ENCODE peak calls at places on chromosomes 12 and 14, in ten cellular contexts. Q is GM23248, G is OCI-LY7, M is GM23338, U is PC-9, Z is PC-3, O is Karpas-422, E is HCT116, X is hepatocyte, V is MM.1S. Y is an unnamed sample.

GRCh38 chr12:50017047-50017446 is 8.2 kb downstream of the RACGAP1 start:
- DNase-seq in Q (peak; percentile 96), G (no peak), M (no peak), U (no peak), Z (no peak), O (no peak), E (no peak), X (peak; percentile 67), V (no peak), Y (no peak)

GRCh38 chr12:105899589-105899988 is 239.2 kb downstream of the NUAK1 start:
- DNase-seq in Q (no peak), G (no peak), M (no peak), U (no peak), Z (no peak), O (no peak), E (no peak), X (no peak), V (peak; percentile 34), Y (no peak)

GRCh38 chr12:124862768-124863408 is 776 bp downstream of the SCARB1 start:
- DNase-seq in Q (peak; percentile 41), G (peak; percentile 69), M (peak; percentile 43), U (no peak), Z (peak; percentile 47), O (peak; percentile 75), E (no peak), X (peak; percentile 54), V (peak; percentile 25), Y (peak; percentile 70)

GRCh38 chr12:75890660-75891059 is 140.9 kb downstream of the PHLDA1 start:
- DNase-seq in Q (no peak), G (no peak), M (no peak), U (no peak), Z (peak; percentile 28), O (no peak), E (no peak), X (no peak), V (no peak), Y (no peak)

GRCh38 chr12:6391013-6391412 is 7.1 kb downstream of the LTBR start:
- DNase-seq in Q (no peak), G (no peak), M (no peak), U (no peak), Z (no peak), O (no peak), E (no peak), X (no peak), V (no peak), Y (peak; percentile 17)

GRCh38 chr12:64083285-64084210 is 138.5 kb downstream of the KICS2 start:
- DNase-seq in Q (peak; percentile 94), G (no peak), M (no peak), U (no peak), Z (peak; percentile 58), O (no peak), E (no peak), X (peak; percentile 81), V (no peak), Y (peak; percentile 37)

GRCh38 chr12:7144414-7145120 is 14.4 kb downstream of the CLSTN3 start:
- DNase-seq in Q (peak; percentile 62), G (peak; percentile 59), M (peak; percentile 57), U (no peak), Z (peak; percentile 48), O (peak; percentile 79), E (peak; percentile 18), X (peak; percentile 42), V (peak; percentile 47), Y (peak; percentile 70)

GRCh38 chr14:37813746-37814145 is 218.3 kb downstream of the TTC6 start:
- DNase-seq in Q (no peak), G (no peak), M (no peak), U (no peak), Z (peak; percentile 9), O (no peak), E (no peak), X (no peak), V (no peak), Y (no peak)

GRCh38 chr12:49489720-49490119 is 49.1 kb upstream of the KCNH3 start:
- DNase-seq in Q (peak; percentile 58), G (no peak), M (peak; percentile 67), U (no peak), Z (peak; percentile 75), O (no peak), E (peak; percentile 70), X (no peak), V (no peak), Y (no peak)

GRCh38 chr14:61927015-61927414 is 164.8 kb downstream of the SNAPC1 start:
- DNase-seq in Q (peak; percentile 75), G (no peak), M (no peak), U (peak; percentile 92), Z (peak; percentile 94), O (peak; percentile 80), E (no peak), X (no peak), V (no peak), Y (no peak)

GRCh38 chr14:32940066-32940651 is 1.5 kb downstream of the NPAS3 start:
- DNase-seq in Q (peak; percentile 16), G (no peak), M (peak; percentile 14), U (no peak), Z (peak; percentile 55), O (no peak), E (no peak), X (no peak), V (no peak), Y (no peak)

GRCh38 chr12:74152370-74152769 is 385.3 kb upstream of the ATXN7L3B start:
- DNase-seq in Q (no peak), G (no peak), M (peak; percentile 14), U (no peak), Z (no peak), O (no peak), E (no peak), X (no peak), V (no peak), Y (no peak)

GRCh38 chr12:101552277-101552676 is 42.5 kb upstream of the MYBPC1 start:
- DNase-seq in Q (peak; percentile 61), G (no peak), M (no peak), U (no peak), Z (peak; percentile 20), O (no peak), E (no peak), X (peak; percentile 41), V (no peak), Y (no peak)

GRCh38 chr12:6211421-6211869 is 11.2 kb downstream of the CD9 start:
- DNase-seq in Q (peak; percentile 89), G (no peak), M (no peak), U (peak; percentile 26), Z (no peak), O (no peak), E (no peak), X (peak; percentile 43), V (no peak), Y (no peak)

GRCh38 chr12:4148418-4149056 is 125.0 kb upstream of the CCND2 start:
- DNase-seq in Q (no peak), G (peak; percentile 71), M (no peak), U (no peak), Z (no peak), O (peak; percentile 88), E (no peak), X (no peak), V (peak; percentile 97), Y (no peak)

GRCh38 chr14:77649326-77649725 is 32.9 kb upstream of the SPTLC2 start:
- DNase-seq in Q (peak; percentile 59), G (no peak), M (no peak), U (peak; percentile 25), Z (no peak), O (no peak), E (no peak), X (no peak), V (no peak), Y (no peak)

GRCh38 chr14:21068521-21069387 is 1.4 kb upstream of the ARHGEF40 start:
- DNase-seq in Q (peak; percentile 83), G (peak; percentile 76), M (peak; percentile 88), U (no peak), Z (peak; percentile 61), O (peak; percentile 86), E (peak; percentile 36), X (peak; percentile 80), V (peak; percentile 36), Y (peak; percentile 67)

GRCh38 chr12:107179883-107180282 is 86.5 kb upstream of the CRY1 start:
- DNase-seq in Q (peak; percentile 14), G (no peak), M (no peak), U (no peak), Z (no peak), O (no peak), E (no peak), X (no peak), V (no peak), Y (no peak)
- H3K9me2 ChIP-seq in Q (no peaks in the 10 kb centered on the region), G (no peaks in the 10 kb centered on the region), M (no peaks in the 10 kb centered on the region), U (no peaks in the 10 kb centered on the region), Z (no peaks in the 10 kb centered on the region), O (no peaks in the 10 kb centered on the region), E (no peaks in the 10 kb centered on the region), X (no peaks in the 10 kb centered on the region), V (no peaks in the 10 kb centered on the region), Y (no peaks in the 10 kb centered on the region)

GRCh38 chr14:52248057-52248456 is 19.4 kb upstream of the PTGDR start:
- DNase-seq in Q (no peak), G (no peak), M (no peak), U (no peak), Z (no peak), O (no peak), E (no peak), X (no peak), V (no peak), Y (no peak)
- H3K9me2 ChIP-seq in Q (peaks cover 3% of the 10 kb centered on the region), G (no peaks in the 10 kb centered on the region), M (peaks cover 12% of the 10 kb centered on the region), U (no peaks in the 10 kb centered on the region), Z (no peaks in the 10 kb centered on the region), O (no peaks in the 10 kb centered on the region), E (peaks cover 3% of the 10 kb centered on the region), X (no peaks in the 10 kb centered on the region), V (no peaks in the 10 kb centered on the region), Y (no peaks in the 10 kb centered on the region)

DNA sequence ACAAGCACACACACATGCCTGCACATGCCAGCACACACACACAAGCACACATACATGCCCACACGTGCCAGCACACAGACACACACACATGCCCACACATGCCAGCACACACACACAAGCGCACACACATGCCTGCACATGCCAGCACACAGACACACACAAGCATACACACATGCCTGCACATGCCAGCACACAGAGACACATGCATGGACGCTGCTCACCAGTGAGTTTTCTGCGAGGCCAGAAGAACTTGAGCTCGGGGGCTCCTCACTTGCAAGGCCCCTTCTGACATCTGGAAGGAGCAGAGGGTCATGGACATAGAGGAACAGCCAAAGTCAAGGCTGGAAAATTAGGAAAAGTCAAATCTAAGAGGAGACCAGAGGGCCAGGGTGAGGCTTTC is 61.2 kb upstream of the BCL11B start:
- DNase-seq in Q (no peak), G (no peak), M (no peak), U (no peak), Z (no peak), O (no peak), E (no peak), X (no peak), V (no peak), Y (no peak)
- H3K9me2 ChIP-seq in Q (no peaks in the 10 kb centered on the region), G (peaks cover 4% of the 10 kb centered on the region), M (no peaks in the 10 kb centered on the region), U (no peaks in the 10 kb centered on the region), Z (no peaks in the 10 kb centered on the region), O (no peaks in the 10 kb centered on the region), E (no peaks in the 10 kb centered on the region), X (no peaks in the 10 kb centered on the region), V (no peaks in the 10 kb centered on the region), Y (no peaks in the 10 kb centered on the region)

GRCh38 chr14:105666420-105666819 is 140.0 kb downstream of the TMEM121 start:
- DNase-seq in Q (no peak), G (no peak), M (no peak), U (no peak), Z (no peak), O (no peak), E (no peak), X (no peak), V (no peak), Y (no peak)
- H3K9me2 ChIP-seq in Q (no peaks in the 10 kb centered on the region), G (no peaks in the 10 kb centered on the region), M (no peaks in the 10 kb centered on the region), U (no peaks in the 10 kb centered on the region), Z (no peaks in the 10 kb centered on the region), O (no peaks in the 10 kb centered on the region), E (no peaks in the 10 kb centered on the region), X (no peaks in the 10 kb centered on the region), V (no peaks in the 10 kb centered on the region), Y (no peaks in the 10 kb centered on the region)

Y was measured in SK-N-SH.